ENCODE peak calls at places on chromosomes 1 and 21, in seven cellular contexts. D is stimulated activated CD8-positive, alpha-beta memory T cell treated with anti-CD3 and anti-CD28 coated beads, Interleukin-2, amount 100 ng/mL, for 1 hour; G is HTR-8/SVneo; T is stimulated activated effector memory CD8-positive, alpha-beta T cell treated with anti-CD3 and anti-CD28 coated beads, Interleukin-12 subunit alpha, Interleukin-12 subunit beta, amount 100 ng/mL, for 72 hours; Q is AG20443; C is amniotic epithelial cell; O is AG09319. S is an unnamed sample.

GRCh38 chr1:94757931-94758330 is 62.2 kb upstream of the SLC44A3 start:
- DNase-seq in G (no peak), D (no peak), O (no peak), C (no peak), T (no peak), Q (no peak), S (peak)

GRCh38 chr1:24987875-24988559 is 57.9 kb upstream of the RUNX3 start:
- DNase-seq in T (no peak), D (no peak), Q (no peak), O (no peak), C (no peak), G (no peak), S (no peak)

GRCh38 chr21:44013380-44014088 is 1.4 kb downstream of the TRAPPC10 start:
- DNase-seq in O (no peak), C (no peak), G (no peak), Q (no peak), D (no peak), T (no peak), S (no peak)

GRCh38 chr1:233157245-233157644 is 138.3 kb downstream of the PCNX2 start:
- DNase-seq in Q (no peak), D (no peak), G (no peak), O (no peak), T (no peak), C (no peak), S (no peak)

GRCh38 chr1:14259191-14259757 is 339.2 kb upstream of the KAZN start:
- DNase-seq in D (no peak), T (no peak), C (no peak), Q (peak), O (no peak), G (no peak), S (peak)

GRCh38 chr1:10873189-10873588 is 76.7 kb upstream of the CASZ1 start:
- DNase-seq in C (peak), D (no peak), O (no peak), G (no peak), Q (no peak), T (no peak), S (no peak)

GRCh38 chr21:34345091-34345871 is 18.5 kb upstream of the KCNE2 start:
- DNase-seq in C (no peak), T (no peak), G (no peak), D (no peak), Q (no peak), O (no peak), S (peak)

GRCh38 chr1:202160377-202160940 is at the start of gene PTPN7:
- DNase-seq in D (peak), T (peak), C (no peak), Q (no peak), G (no peak), O (no peak), S (no peak)

GRCh38 chr1:50060279-50060678 is 36.5 kb upstream of the AGBL4 start:
- DNase-seq in G (no peak), Q (no peak), D (no peak), T (no peak), O (no peak), C (no peak), S (no peak)

GRCh38 chr1:156114919-156115513 is 505 bp downstream of the LMNA start:
- DNase-seq in C (peak), T (no peak), Q (no peak), O (no peak), D (no peak), G (no peak), S (no peak)

GRCh38 chr1:8629241-8630091 is 188.0 kb downstream of the RERE start:
- DNase-seq in C (peak), G (no peak), D (no peak), Q (peak), T (no peak), O (peak), S (peak)

GRCh38 chr1:36126005-36126716 is 1.1 kb upstream of the COL8A2 start:
- DNase-seq in D (no peak), C (no peak), G (no peak), Q (no peak), T (no peak), O (no peak), S (no peak)

GRCh38 chr1:119286587-119287181 is 81.9 kb upstream of the HAO2 start:
- DNase-seq in T (no peak), G (peak), O (no peak), C (peak), Q (peak), D (no peak), S (peak)

GRCh38 chr1:3312894-3313578 is 141.4 kb upstream of the ARHGEF16 start:
- DNase-seq in O (peak), G (peak), Q (peak), D (no peak), C (peak), T (peak), S (peak)

GRCh38 chr1:48026275-48026674 is 29.1 kb upstream of the TRABD2B start:
- DNase-seq in D (no peak), T (no peak), Q (no peak), O (no peak), C (peak), G (no peak), S (peak)

GRCh38 chr1:52955129-52955970 is 28.3 kb downstream of the SCP2 start:
- DNase-seq in T (no peak), D (no peak), C (peak), Q (peak), G (peak), O (peak), S (peak)

GRCh38 chr1:201190005-201190404 is 619 bp upstream of the IGFN1 start:
- DNase-seq in Q (no peak), C (no peak), G (no peak), T (no peak), D (no peak), O (no peak), S (no peak)

GRCh38 chr1:201224671-201225400 is 34.2 kb downstream of the IGFN1 start:
- DNase-seq in O (no peak), G (no peak), Q (peak), T (no peak), C (no peak), D (no peak), S (no peak)

GRCh38 chr1:192702212-192702993 is 66.5 kb downstream of the RGS13 start:
- DNase-seq in O (peak), G (peak), C (peak), D (no peak), T (no peak), Q (peak), S (peak)

GRCh38 chr1:237011432-237011831 is 7.2 kb upstream of the MT1HL1 start:
- DNase-seq in Q (no peak), G (no peak), C (no peak), D (no peak), T (no peak), O (no peak), S (no peak)

GRCh38 chr1:235864965-235865525 is 1.7 kb downstream of the LYST start:
- DNase-seq in D (no peak), Q (no peak), C (no peak), G (no peak), T (no peak), O (no peak), S (peak)

GRCh38 chr1:53311104-53311908 is 16.6 kb downstream of the LRP8 start:
- DNase-seq in C (no peak), T (no peak), G (no peak), Q (no peak), O (no peak), D (no peak), S (no peak)

GRCh38 chr1:15703562-15703961 is 19.4 kb downstream of the PLEKHM2 start:
- DNase-seq in D (no peak), Q (peak), C (peak), O (peak), G (peak), T (no peak), S (peak)

GRCh38 chr1:241250465-241250864 is 106.5 kb downstream of the RGS7 start:
- DNase-seq in T (no peak), C (no peak), O (no peak), Q (no peak), D (no peak), G (no peak), S (no peak)

GRCh38 chr1:89390707-89391106 is 26.8 kb downstream of the GBP6 start:
- DNase-seq in T (no peak), O (no peak), G (no peak), Q (no peak), C (no peak), D (no peak), S (no peak)

GRCh38 chr1:245663841-245664240 is 509.1 kb downstream of the KIF26B start:
- DNase-seq in O (no peak), Q (no peak), T (no peak), C (no peak), D (no peak), G (no peak), S (no peak)

GRCh38 chr1:224744521-224744920 is 128.4 kb downstream of the CNIH3 start:
- DNase-seq in O (no peak), Q (no peak), G (no peak), C (no peak), D (no peak), T (no peak), S (no peak)

GRCh38 chr21:41799763-41800162 is 32.9 kb upstream of the RIPK4 start:
- DNase-seq in O (no peak), C (no peak), D (no peak), G (no peak), T (no peak), Q (no peak), S (no peak)

GRCh38 chr1:61285371-61285885 is 203.1 kb downstream of the NFIA start:
- DNase-seq in C (peak), Q (peak), T (no peak), D (no peak), G (no peak), O (no peak), S (no peak)

GRCh38 chr1:211537253-211537652 is 41.7 kb downstream of the SLC30A1 start:
- DNase-seq in Q (no peak), G (no peak), D (no peak), C (peak), O (no peak), T (no peak), S (no peak)

GRCh38 chr1:205749826-205750682 is at the start of gene NUCKS1:
- DNase-seq in D (peak), C (peak), G (peak), O (peak), T (peak), Q (peak), S (peak)

GRCh38 chr1:203667616-203668015 is 41.0 kb downstream of the ATP2B4 start:
- DNase-seq in D (no peak), T (no peak), C (no peak), Q (peak), G (no peak), O (no peak), S (peak)

GRCh38 chr1:204192589-204193352 is 3.5 kb downstream of the KISS1 start:
- DNase-seq in Q (no peak), D (no peak), T (no peak), G (no peak), O (no peak), C (peak), S (no peak)

GRCh38 chr1:244161111-244161510 is 110.0 kb downstream of the ZBTB18 start:
- DNase-seq in O (no peak), G (no peak), T (no peak), Q (no peak), C (no peak), D (no peak), S (no peak)

GRCh38 chr1:228262475-228262874 is 54.6 kb downstream of the OBSCN start:
- DNase-seq in C (no peak), T (no peak), D (no peak), O (no peak), G (no peak), Q (no peak), S (no peak)

GRCh38 chr1:210455840-210456603 is 127.3 kb downstream of the HHAT start:
- DNase-seq in Q (no peak), G (no peak), C (no peak), O (no peak), T (no peak), D (no peak), S (no peak)

GRCh38 chr1:160726498-160727391 is 12.3 kb upstream of the SLAMF7 start:
- DNase-seq in G (peak), O (peak), Q (peak), C (peak), T (peak), D (no peak), S (no peak)

GRCh38 chr1:36223373-36223995 is 759 bp upstream of the THRAP3 start:
- DNase-seq in C (peak), G (peak), T (peak), O (no peak), Q (peak), D (peak), S (peak)